ENCODE peak calls at places on chromosomes 7 and 10, in nine cellular contexts. One of them, this sample, is unnamed.

GRCh38 chr10:58807631-58808024 is 295.0 kb downstream of the BICC1 start:
- DNase-seq in NCI-H2081: no peak
- DNase-seq in endothelial cell of umbilical vein: no peak
- DNase-seq in pons: no peak
- DNase-seq in LoVo: no peak
- DNase-seq in mesothelial cell of epicardium: no peak
- DNase-seq in anterior cingulate cortex: no peak
- DNase-seq in tibial artery: no peak
- DNase-seq in mucosa of gallbladder: peak; percentile 43
- DNase-seq in this sample: no peak

GRCh38 chr7:137007001-137007725 is 138.7 kb downstream of the CHRM2 start:
- DNase-seq in mucosa of gallbladder: no peak
- DNase-seq in tibial artery: no peak
- DNase-seq in pons: no peak
- DNase-seq in mesothelial cell of epicardium: no peak
- DNase-seq in NCI-H2081: no peak
- DNase-seq in anterior cingulate cortex: no peak
- DNase-seq in endothelial cell of umbilical vein: peak; percentile 4
- DNase-seq in LoVo: no peak
- DNase-seq in this sample: no peak

GRCh38 chr10:3635248-3635647 is 149.8 kb downstream of the KLF6 start:
- DNase-seq in pons: no peak
- DNase-seq in NCI-H2081: no peak
- DNase-seq in LoVo: peak; percentile 34
- DNase-seq in mucosa of gallbladder: no peak
- DNase-seq in endothelial cell of umbilical vein: no peak
- DNase-seq in mesothelial cell of epicardium: no peak
- DNase-seq in anterior cingulate cortex: no peak
- DNase-seq in tibial artery: no peak
- DNase-seq in this sample: no peak

GRCh38 chr10:5814110-5815107 is 1.2 kb upstream of the GDI2 start:
- DNase-seq in endothelial cell of umbilical vein: no peak
- DNase-seq in LoVo: no peak
- DNase-seq in pons: peak; percentile 52
- DNase-seq in tibial artery: no peak
- DNase-seq in mesothelial cell of epicardium: no peak
- DNase-seq in mucosa of gallbladder: no peak
- DNase-seq in NCI-H2081: no peak
- DNase-seq in anterior cingulate cortex: no peak
- DNase-seq in this sample: no peak

GRCh38 chr7:151851160-151851751 is 25.7 kb downstream of the PRKAG2 start:
- DNase-seq in tibial artery: no peak
- DNase-seq in pons: peak; percentile 59
- DNase-seq in LoVo: no peak
- DNase-seq in NCI-H2081: no peak
- DNase-seq in mesothelial cell of epicardium: no peak
- DNase-seq in anterior cingulate cortex: peak; percentile 19
- DNase-seq in mucosa of gallbladder: no peak
- DNase-seq in endothelial cell of umbilical vein: no peak
- DNase-seq in this sample: peak; percentile 40

GRCh38 chr7:153422291-153423189 is 629.7 kb upstream of the DPP6 start:
- DNase-seq in mucosa of gallbladder: no peak
- DNase-seq in pons: no peak
- DNase-seq in endothelial cell of umbilical vein: no peak
- DNase-seq in LoVo: no peak
- DNase-seq in NCI-H2081: no peak
- DNase-seq in tibial artery: no peak
- DNase-seq in anterior cingulate cortex: no peak
- DNase-seq in mesothelial cell of epicardium: no peak
- DNase-seq in this sample: no peak

GRCh38 chr10:86281396-86281795 is 85.2 kb downstream of the GRID1 start:
- DNase-seq in endothelial cell of umbilical vein: no peak
- DNase-seq in mesothelial cell of epicardium: no peak
- DNase-seq in NCI-H2081: no peak
- DNase-seq in LoVo: no peak
- DNase-seq in tibial artery: no peak
- DNase-seq in anterior cingulate cortex: no peak
- DNase-seq in mucosa of gallbladder: no peak
- DNase-seq in pons: no peak
- DNase-seq in this sample: no peak

GRCh38 chr10:17590969-17591645 is 26.1 kb downstream of the HACD1 start:
- DNase-seq in LoVo: no peak
- DNase-seq in endothelial cell of umbilical vein: no peak
- DNase-seq in tibial artery: no peak
- DNase-seq in pons: no peak
- DNase-seq in anterior cingulate cortex: no peak
- DNase-seq in mucosa of gallbladder: no peak
- DNase-seq in NCI-H2081: no peak
- DNase-seq in mesothelial cell of epicardium: no peak
- DNase-seq in this sample: no peak

GRCh38 chr7:665251-665650 is 61.2 kb upstream of the DNAAF5 start:
- DNase-seq in anterior cingulate cortex: no peak
- DNase-seq in pons: no peak
- DNase-seq in mesothelial cell of epicardium: no peak
- DNase-seq in LoVo: no peak
- DNase-seq in endothelial cell of umbilical vein: no peak
- DNase-seq in tibial artery: peak; percentile 66
- DNase-seq in mucosa of gallbladder: peak; percentile 38
- DNase-seq in NCI-H2081: no peak
- DNase-seq in this sample: no peak

GRCh38 chr10:43292745-43293676 is 26.1 kb upstream of the RASGEF1A start:
- DNase-seq in LoVo: peak; percentile 62
- DNase-seq in mesothelial cell of epicardium: no peak
- DNase-seq in anterior cingulate cortex: peak; percentile 43
- DNase-seq in NCI-H2081: no peak
- DNase-seq in mucosa of gallbladder: peak; percentile 57
- DNase-seq in endothelial cell of umbilical vein: peak; percentile 47
- DNase-seq in tibial artery: no peak
- DNase-seq in pons: peak; percentile 69
- DNase-seq in this sample: peak; percentile 67

GRCh38 chr10:130994191-130994590 is 317.3 kb downstream of the TCERG1L start:
- DNase-seq in NCI-H2081: no peak
- DNase-seq in mucosa of gallbladder: no peak
- DNase-seq in anterior cingulate cortex: no peak
- DNase-seq in mesothelial cell of epicardium: no peak
- DNase-seq in LoVo: no peak
- DNase-seq in endothelial cell of umbilical vein: no peak
- DNase-seq in pons: no peak
- DNase-seq in tibial artery: no peak
- DNase-seq in this sample: no peak

GRCh38 chr7:1884583-1885350 is 214.7 kb downstream of the ELFN1 start:
- DNase-seq in mesothelial cell of epicardium: no peak
- DNase-seq in endothelial cell of umbilical vein: no peak
- DNase-seq in anterior cingulate cortex: no peak
- DNase-seq in mucosa of gallbladder: no peak
- DNase-seq in NCI-H2081: no peak
- DNase-seq in tibial artery: no peak
- DNase-seq in LoVo: no peak
- DNase-seq in pons: no peak
- DNase-seq in this sample: no peak

GRCh38 chr10:4195214-4195613 is 410.2 kb upstream of the KLF6 start:
- DNase-seq in NCI-H2081: no peak
- DNase-seq in pons: no peak
- DNase-seq in LoVo: no peak
- DNase-seq in mucosa of gallbladder: no peak
- DNase-seq in endothelial cell of umbilical vein: no peak
- DNase-seq in tibial artery: no peak
- DNase-seq in mesothelial cell of epicardium: no peak
- DNase-seq in anterior cingulate cortex: no peak
- DNase-seq in this sample: no peak

GRCh38 chr7:32044739-32045138 is 25.5 kb downstream of the PDE1C start:
- DNase-seq in pons: no peak
- DNase-seq in mucosa of gallbladder: no peak
- DNase-seq in endothelial cell of umbilical vein: no peak
- DNase-seq in anterior cingulate cortex: no peak
- DNase-seq in LoVo: no peak
- DNase-seq in mesothelial cell of epicardium: no peak
- DNase-seq in tibial artery: no peak
- DNase-seq in NCI-H2081: no peak
- DNase-seq in this sample: no peak

GRCh38 chr7:3404490-3404889 is 103.4 kb downstream of the SDK1 start:
- DNase-seq in anterior cingulate cortex: no peak
- DNase-seq in mesothelial cell of epicardium: no peak
- DNase-seq in NCI-H2081: no peak
- DNase-seq in mucosa of gallbladder: no peak
- DNase-seq in pons: no peak
- DNase-seq in endothelial cell of umbilical vein: peak; percentile 35
- DNase-seq in LoVo: no peak
- DNase-seq in tibial artery: no peak
- DNase-seq in this sample: no peak

GRCh38 chr10:103849880-103850571 is 5.3 kb downstream of the SH3PXD2A start:
- DNase-seq in LoVo: no peak
- DNase-seq in endothelial cell of umbilical vein: peak; percentile 75
- DNase-seq in NCI-H2081: no peak
- DNase-seq in mesothelial cell of epicardium: no peak
- DNase-seq in pons: no peak
- DNase-seq in anterior cingulate cortex: no peak
- DNase-seq in tibial artery: peak; percentile 70
- DNase-seq in mucosa of gallbladder: no peak
- DNase-seq in this sample: no peak

GRCh38 chr7:16241017-16241416 is 180.3 kb downstream of the CRPPA start:
- DNase-seq in endothelial cell of umbilical vein: no peak
- DNase-seq in mucosa of gallbladder: no peak
- DNase-seq in tibial artery: no peak
- DNase-seq in NCI-H2081: no peak
- DNase-seq in mesothelial cell of epicardium: no peak
- DNase-seq in LoVo: no peak
- DNase-seq in pons: no peak
- DNase-seq in anterior cingulate cortex: no peak
- DNase-seq in this sample: no peak

GRCh38 chr7:144386741-144387140 is 16.8 kb downstream of the NOBOX start:
- DNase-seq in tibial artery: peak; percentile 1
- DNase-seq in mucosa of gallbladder: no peak
- DNase-seq in mesothelial cell of epicardium: no peak
- DNase-seq in endothelial cell of umbilical vein: no peak
- DNase-seq in pons: no peak
- DNase-seq in NCI-H2081: no peak
- DNase-seq in LoVo: no peak
- DNase-seq in anterior cingulate cortex: no peak
- DNase-seq in this sample: no peak

GRCh38 chr10:26488344-26488743 is 50.2 kb downstream of the APBB1IP start:
- DNase-seq in mesothelial cell of epicardium: no peak
- DNase-seq in NCI-H2081: no peak
- DNase-seq in LoVo: no peak
- DNase-seq in tibial artery: no peak
- DNase-seq in endothelial cell of umbilical vein: no peak
- DNase-seq in anterior cingulate cortex: no peak
- DNase-seq in mucosa of gallbladder: no peak
- DNase-seq in pons: no peak
- DNase-seq in this sample: no peak

GRCh38 chr10:2928219-2928840 is 139.0 kb upstream of the PFKP start:
- DNase-seq in mucosa of gallbladder: peak; percentile 75
- DNase-seq in LoVo: peak; percentile 60
- DNase-seq in anterior cingulate cortex: peak; percentile 43
- DNase-seq in endothelial cell of umbilical vein: peak; percentile 64
- DNase-seq in pons: peak; percentile 78
- DNase-seq in mesothelial cell of epicardium: peak; percentile 56
- DNase-seq in NCI-H2081: peak; percentile 57
- DNase-seq in tibial artery: peak; percentile 78
- DNase-seq in this sample: peak; percentile 58

GRCh38 chr10:68348265-68348741 is 15.6 kb upstream of the PBLD start:
- DNase-seq in endothelial cell of umbilical vein: peak; percentile 52
- DNase-seq in LoVo: peak; percentile 40
- DNase-seq in NCI-H2081: peak; percentile 8
- DNase-seq in pons: peak; percentile 53
- DNase-seq in anterior cingulate cortex: no peak
- DNase-seq in mesothelial cell of epicardium: no peak
- DNase-seq in mucosa of gallbladder: peak; percentile 16
- DNase-seq in tibial artery: no peak
- DNase-seq in this sample: no peak

GRCh38 chr7:151056286-151057037 is 1.2 kb downstream of the CDK5 start:
- DNase-seq in anterior cingulate cortex: no peak
- DNase-seq in endothelial cell of umbilical vein: no peak
- DNase-seq in pons: no peak
- DNase-seq in tibial artery: no peak
- DNase-seq in mucosa of gallbladder: no peak
- DNase-seq in LoVo: no peak
- DNase-seq in mesothelial cell of epicardium: no peak
- DNase-seq in NCI-H2081: no peak
- DNase-seq in this sample: no peak

GRCh38 chr10:113386005-113386404 is 166.8 kb upstream of the HABP2 start:
- DNase-seq in pons: no peak
- DNase-seq in endothelial cell of umbilical vein: peak; percentile 34
- DNase-seq in mucosa of gallbladder: no peak
- DNase-seq in tibial artery: no peak
- DNase-seq in mesothelial cell of epicardium: no peak
- DNase-seq in LoVo: peak; percentile 63
- DNase-seq in anterior cingulate cortex: no peak
- DNase-seq in NCI-H2081: no peak
- DNase-seq in this sample: no peak

GRCh38 chr10:77291596-77292505 is 345.8 kb downstream of the KCNMA1 start:
- DNase-seq in pons: no peak
- DNase-seq in NCI-H2081: no peak
- DNase-seq in mesothelial cell of epicardium: no peak
- DNase-seq in tibial artery: no peak
- DNase-seq in endothelial cell of umbilical vein: no peak
- DNase-seq in LoVo: no peak
- DNase-seq in mucosa of gallbladder: no peak
- DNase-seq in anterior cingulate cortex: no peak
- DNase-seq in this sample: no peak

GRCh38 chr10:132651511-132652029 is 114.0 kb downstream of the INPP5A start:
- DNase-seq in tibial artery: peak; percentile 64
- DNase-seq in anterior cingulate cortex: no peak
- DNase-seq in pons: no peak
- DNase-seq in mesothelial cell of epicardium: no peak
- DNase-seq in NCI-H2081: no peak
- DNase-seq in endothelial cell of umbilical vein: no peak
- DNase-seq in mucosa of gallbladder: no peak
- DNase-seq in LoVo: no peak
- DNase-seq in this sample: no peak

GRCh38 chr7:1961776-1962276 is 270.9 kb downstream of the MAD1L1 start:
- DNase-seq in mesothelial cell of epicardium: no peak
- DNase-seq in endothelial cell of umbilical vein: peak; percentile 19
- DNase-seq in NCI-H2081: no peak
- DNase-seq in mucosa of gallbladder: no peak
- DNase-seq in LoVo: peak; percentile 2
- DNase-seq in pons: no peak
- DNase-seq in tibial artery: no peak
- DNase-seq in anterior cingulate cortex: no peak
- DNase-seq in this sample: no peak

This sample was measured in globus pallidus.